ENCODE peak calls at places on chromosomes 4 and X, in eight cellular contexts. O, U, X, R, B, M, N and H are unnamed samples.

GRCh38 chrX:2450681-2451080 is 50.1 kb downstream of the DHRSX start:
- DNase-seq in N (no peak), X (no peak), U (no peak), B (no peak), R (no peak), O (no peak), M (no peak), H (peak)

GRCh38 chr4:179353791-179354190 is 1911.6 kb upstream of the AGA start:
- DNase-seq in O (no peak), R (no peak), U (no peak), B (no peak), M (no peak), N (no peak), X (no peak), H (no peak)

GRCh38 chr4:122798101-122798500 is 28.5 kb upstream of the FGF2 start:
- DNase-seq in B (no peak), X (no peak), U (no peak), M (peak), R (no peak), N (no peak), O (no peak), H (no peak)

GRCh38 chr4:76485450-76485849 is 50.4 kb downstream of the SHROOM3 start:
- DNase-seq in U (no peak), O (no peak), M (no peak), R (no peak), N (no peak), X (no peak), B (peak), H (no peak)

GRCh38 chr4:39814403-39815185 is 116.7 kb downstream of the UBE2K start:
- DNase-seq in X (no peak), M (no peak), O (peak), R (no peak), B (peak), U (no peak), N (no peak), H (no peak)

GRCh38 chr4:144578681-144579080 is 67.3 kb upstream of the HHIP start:
- DNase-seq in O (no peak), R (no peak), X (no peak), B (no peak), N (no peak), U (no peak), M (no peak), H (no peak)

GRCh38 chr4:154084864-154085263 is 296.0 kb upstream of the SFRP2 start:
- DNase-seq in B (no peak), M (no peak), R (no peak), O (no peak), N (no peak), X (no peak), U (no peak), H (no peak)

GRCh38 chr4:37727635-37728034 is 41.5 kb upstream of the RELL1 start:
- DNase-seq in O (no peak), N (no peak), M (no peak), R (no peak), X (no peak), U (no peak), B (no peak), H (no peak)

GRCh38 chrX:54063361-54063760 is 19.1 kb upstream of the PHF8 start:
- DNase-seq in B (no peak), X (no peak), R (no peak), N (no peak), M (no peak), O (no peak), U (no peak), H (no peak)

GRCh38 chrX:106039920-106040319 is 1.4 kb upstream of the SERPINA7 start:
- DNase-seq in B (peak), R (no peak), M (no peak), U (no peak), O (no peak), X (no peak), N (no peak), H (no peak)

GRCh38 chr4:8261851-8262535 is 7.6 kb upstream of the HTRA3 start:
- DNase-seq in R (no peak), X (no peak), U (no peak), N (no peak), B (no peak), M (no peak), O (no peak), H (no peak)

GRCh38 chr4:47856713-47857112 is 18.8 kb upstream of the CORIN start:
- DNase-seq in U (no peak), R (no peak), M (no peak), B (no peak), O (no peak), X (no peak), N (no peak), H (no peak)

GRCh38 chrX:126552313-126553022 is at the start of gene DCAF12L1:
- DNase-seq in N (no peak), R (peak), M (no peak), B (peak), U (peak), X (no peak), O (no peak), H (no peak)

GRCh38 chrX:2584216-2584615 is 83.4 kb upstream of the DHRSX start:
- DNase-seq in O (no peak), U (peak), R (no peak), X (no peak), M (no peak), N (no peak), B (peak), H (no peak)

GRCh38 chr4:181971411-181971810 is 271.8 kb upstream of the TENM3 start:
- DNase-seq in O (no peak), X (no peak), M (no peak), U (no peak), B (no peak), R (no peak), N (no peak), H (no peak)

GRCh38 chr4:10584042-10584441 is 100.5 kb downstream of the CLNK start:
- DNase-seq in B (no peak), O (no peak), R (no peak), X (no peak), N (no peak), U (no peak), M (no peak), H (no peak)

GRCh38 chr4:44319129-44319528 is 129.5 kb downstream of the KCTD8 start:
- DNase-seq in U (no peak), N (no peak), B (no peak), X (no peak), R (no peak), O (no peak), M (no peak), H (no peak)

GRCh38 chr4:80134936-80135701 is 62.1 kb upstream of the ANTXR2 start:
- DNase-seq in N (no peak), R (no peak), M (no peak), X (no peak), B (peak), U (no peak), O (no peak), H (no peak)

GRCh38 chr4:173242466-173243250 is 74.0 kb downstream of the GALNT7 start:
- DNase-seq in B (no peak), M (no peak), U (no peak), O (no peak), X (no peak), R (no peak), N (no peak), H (no peak)

GRCh38 chr4:169649545-169650226 is 29.3 kb downstream of the CLCN3 start:
- DNase-seq in O (no peak), M (no peak), X (no peak), R (no peak), N (no peak), B (peak), U (no peak), H (no peak)

GRCh38 chr4:35052546-35052945 is 1191.8 kb downstream of the ARAP2 start:
- DNase-seq in X (no peak), B (no peak), R (no peak), O (no peak), U (no peak), N (no peak), M (no peak), H (no peak)

GRCh38 chr4:155271557-155271956 is 63.1 kb downstream of the NPY2R start:
- DNase-seq in R (no peak), B (peak), M (no peak), U (no peak), O (no peak), X (no peak), N (no peak), H (no peak)

GRCh38 chr4:178681871-178682270 is 1239.6 kb upstream of the AGA start:
- DNase-seq in X (no peak), M (no peak), B (no peak), R (no peak), O (no peak), N (no peak), U (no peak), H (no peak)

GRCh38 chr4:147674496-147674895 is 9.5 kb downstream of the PRMT9 start:
- DNase-seq in R (no peak), O (no peak), X (no peak), U (no peak), N (no peak), M (no peak), B (no peak), H (no peak)

GRCh38 chr4:164755432-164755831 is 1.5 kb downstream of the SMIM31 start:
- DNase-seq in M (no peak), B (no peak), R (no peak), U (no peak), N (no peak), O (no peak), X (no peak), H (no peak)

GRCh38 chr4:78612398-78613005 is 60.9 kb downstream of the ANXA3 start:
- DNase-seq in U (no peak), O (peak), N (no peak), R (no peak), M (no peak), B (peak), X (no peak), H (no peak)

GRCh38 chrX:40721489-40722106 is 13.7 kb downstream of the MED14 start:
- DNase-seq in R (no peak), O (no peak), M (no peak), B (no peak), X (no peak), N (no peak), U (no peak), H (no peak)

GRCh38 chrX:63475200-63475599 is 124.1 kb upstream of the SPIN4 start:
- DNase-seq in R (no peak), N (no peak), M (no peak), U (no peak), O (no peak), B (no peak), X (no peak), H (no peak)

GRCh38 chrX:103878466-103879151 is 46.6 kb upstream of the RAB9B start:
- DNase-seq in M (no peak), X (no peak), R (no peak), N (no peak), B (peak), U (no peak), O (no peak), H (no peak)